ENCODE peak calls at places on chromosome 16, in four cellular contexts. S is Caco-2, U is fibroblast of the aortic adventitia, Q is AG04449. O is an unnamed sample.

GRCh38 chr16:53781023-53781605 is 77.2 kb downstream of the FTO start:
- DNase-seq in S (no peak), Q (no peak), U (peak), O (peak)

GRCh38 chr16:10126686-10127085 is 55.5 kb downstream of the GRIN2A start:
- DNase-seq in Q (no peak), U (peak), S (no peak), O (peak)

GRCh38 chr16:61780161-61780560 is 256.1 kb downstream of the CDH8 start:
- DNase-seq in Q (no peak), U (no peak), S (no peak), O (no peak)

GRCh38 chr16:68069511-68070248 is 15.5 kb upstream of the NFATC3 start:
- DNase-seq in Q (no peak), U (no peak), S (no peak), O (no peak)

GRCh38 chr16:79605999-79606398 is 5.5 kb upstream of the MAF start:
- DNase-seq in U (no peak), Q (no peak), S (no peak), O (no peak)

GRCh38 chr16:7714775-7715174 is 382.1 kb downstream of the RBFOX1 start:
- DNase-seq in S (no peak), Q (no peak), U (no peak), O (no peak)

GRCh38 chr16:12655530-12655929 is 148.2 kb downstream of the CPPED1 start:
- DNase-seq in U (no peak), S (no peak), Q (no peak), O (no peak)

GRCh38 chr16:30615358-30616076 is 5.3 kb upstream of the ZNF689 start:
- DNase-seq in Q (no peak), U (peak), S (no peak), O (peak)

GRCh38 chr16:69598045-69598444 is 32.3 kb downstream of the NFAT5 start:
- DNase-seq in S (no peak), Q (no peak), U (no peak), O (no peak)

GRCh38 chr16:67339453-67339852 is 12.8 kb downstream of the LRRC36 start:
- DNase-seq in S (no peak), U (peak), Q (no peak), O (no peak)

GRCh38 chr16:19851476-19851875 is 33.2 kb downstream of the GPRC5B start:
- DNase-seq in U (no peak), Q (no peak), S (no peak), O (no peak)

GRCh38 chr16:11258553-11259287 is 2.7 kb upstream of the SOCS1 start:
- DNase-seq in Q (no peak), U (peak), S (no peak), O (no peak)

GRCh38 chr16:3612510-3613466 is 1.4 kb upstream of the SLX4 start:
- DNase-seq in U (no peak), Q (no peak), S (no peak), O (no peak)

GRCh38 chr16:69233124-69233523 is 46.2 kb downstream of the SNTB2 start:
- DNase-seq in S (no peak), Q (no peak), U (no peak), O (no peak)

GRCh38 chr16:81350306-81350615 is 35.5 kb downstream of the GAN start:
- DNase-seq in S (no peak), Q (no peak), U (peak), O (no peak)

GRCh38 chr16:83725313-83725712 is 82.5 kb upstream of the HSBP1 start:
- DNase-seq in U (no peak), Q (no peak), S (no peak), O (no peak)

GRCh38 chr16:70685938-70686375 is at the start of gene MTSS2:
- DNase-seq in Q (no peak), U (peak), S (peak), O (peak)

GRCh38 chr16:46801428-46802049 is 29.4 kb downstream of the C16orf87 start:
- DNase-seq in U (peak), Q (no peak), S (no peak), O (no peak)

GRCh38 chr16:78916928-78917545 is 683.5 kb downstream of the MAF start:
- DNase-seq in U (no peak), S (no peak), Q (no peak), O (no peak)

GRCh38 chr16:53029971-53030370 is 22.7 kb downstream of the CHD9NB start:
- DNase-seq in U (no peak), S (no peak), Q (no peak), O (no peak)

GRCh38 chr16:931651-932500 is 38.9 kb downstream of the LMF1 start:
- DNase-seq in S (no peak), Q (no peak), U (no peak), O (no peak)

GRCh38 chr16:50630394-50631020 is 50.6 kb downstream of the SNX20 start:
- DNase-seq in U (no peak), S (no peak), Q (no peak), O (no peak)

GRCh38 chr16:85838381-85838780 is 38.9 kb downstream of the COX4I1 start:
- DNase-seq in U (no peak), S (no peak), Q (no peak), O (no peak)

GRCh38 chr16:68539704-68540370 is 746 bp downstream of the ZFP90 start:
- DNase-seq in Q (no peak), S (peak), U (peak), O (peak)

GRCh38 chr16:11094838-11095565 is 150.6 kb downstream of the CLEC16A start:
- DNase-seq in S (no peak), U (no peak), Q (no peak), O (no peak)

GRCh38 chr16:79163666-79164377 is 436.7 kb downstream of the MAF start:
- DNase-seq in U (no peak), Q (no peak), S (no peak), O (no peak)

GRCh38 chr16:9843424-9844013 is 338.7 kb downstream of the GRIN2A start:
- DNase-seq in S (no peak), Q (no peak), U (no peak), O (peak)

GRCh38 chr16:88651989-88652762 is 1.3 kb upstream of the CYBA start:
- DNase-seq in Q (no peak), S (no peak), U (no peak), O (no peak)

GRCh38 chr16:2242598-2242997 is 6.4 kb downstream of the DNASE1L2 start:
- DNase-seq in Q (no peak), U (no peak), S (no peak), O (no peak)

GRCh38 chr16:2243781-2244180 is 7.5 kb downstream of the DNASE1L2 start:
- DNase-seq in S (no peak), Q (no peak), U (no peak), O (no peak)

GRCh38 chr16:2243031-2243528 is 6.8 kb downstream of the DNASE1L2 start:
- DNase-seq in S (no peak), Q (no peak), U (no peak), O (no peak)

GRCh38 chr16:2244926-2245795 is 6.2 kb downstream of the ECI1 start:
- DNase-seq in Q (no peak), U (no peak), S (no peak), O (no peak)

DNA sequence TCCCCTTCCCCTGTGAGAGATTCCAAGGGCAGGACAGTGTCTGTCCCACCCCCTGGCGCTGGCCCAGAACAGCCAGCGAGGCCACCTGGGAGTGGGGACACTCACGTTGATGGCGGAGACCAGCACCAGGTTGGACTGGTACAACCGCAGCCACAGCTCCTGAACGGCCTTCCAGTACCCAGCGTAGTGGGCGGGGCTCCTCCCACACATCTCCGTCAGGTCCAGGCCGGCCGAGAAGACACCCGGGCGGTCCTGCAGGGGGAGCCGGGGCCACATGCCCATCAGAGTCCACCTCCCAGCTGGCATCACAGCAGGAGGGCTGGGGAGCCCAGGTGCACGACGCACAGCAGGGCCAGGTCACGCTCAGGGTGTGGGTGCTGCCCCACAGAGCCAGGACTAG is 7.1 kb downstream of the ECI1 start:
- DNase-seq in Q (no peak), S (no peak), U (no peak), O (no peak)
- TF ChIP-seq CTCF in Q (no peak), S (no peak), U (no peak), O (no peak)

DNA sequence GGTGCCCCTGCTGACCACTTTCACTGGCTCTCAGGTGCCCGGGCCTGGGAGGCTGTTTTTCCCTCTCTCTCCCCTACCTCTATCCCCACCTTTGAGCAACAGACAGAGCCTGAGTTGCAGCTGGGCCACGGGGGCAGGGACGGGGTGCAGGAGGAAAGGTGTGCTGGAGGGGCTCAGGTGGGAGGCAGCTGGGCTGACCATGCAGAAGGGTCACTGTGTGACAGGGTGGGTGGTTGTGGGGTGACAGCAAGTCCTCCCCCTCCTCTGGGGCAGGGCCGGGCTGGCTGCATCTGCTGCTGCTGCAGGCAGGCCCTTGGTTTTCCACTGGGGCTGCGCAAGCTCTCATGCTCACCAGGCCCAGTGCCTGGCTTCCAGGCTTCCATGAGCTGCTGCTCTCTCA is 6.6 kb downstream of the ZNF319 start:
- DNase-seq in S (no peak), U (no peak), Q (no peak), O (no peak)
- TF ChIP-seq CTCF in S (no peak), U (no peak), Q (no peak), O (no peak)

GRCh38 chr16:49000594-49000993 is 281.0 kb downstream of the CBLN1 start:
- DNase-seq in S (no peak), Q (no peak), U (no peak), O (no peak)
- TF ChIP-seq CTCF in S (peak), Q (no peak), U (peak), O (peak)

GRCh38 chr16:75310541-75310940 is 59.1 kb upstream of the BCAR1 start:
- DNase-seq in U (no peak), S (no peak), Q (no peak), O (no peak)

GRCh38 chr16:75308011-75308410 is 56.6 kb upstream of the BCAR1 start:
- DNase-seq in S (no peak), Q (no peak), U (no peak), O (no peak)

GRCh38 chr16:75309899-75310430 is 58.5 kb upstream of the BCAR1 start:
- DNase-seq in Q (no peak), S (peak), U (no peak), O (no peak)

GRCh38 chr16:75307506-75307905 is 56.1 kb upstream of the BCAR1 start:
- DNase-seq in U (no peak), S (no peak), Q (no peak), O (no peak)

DNA sequence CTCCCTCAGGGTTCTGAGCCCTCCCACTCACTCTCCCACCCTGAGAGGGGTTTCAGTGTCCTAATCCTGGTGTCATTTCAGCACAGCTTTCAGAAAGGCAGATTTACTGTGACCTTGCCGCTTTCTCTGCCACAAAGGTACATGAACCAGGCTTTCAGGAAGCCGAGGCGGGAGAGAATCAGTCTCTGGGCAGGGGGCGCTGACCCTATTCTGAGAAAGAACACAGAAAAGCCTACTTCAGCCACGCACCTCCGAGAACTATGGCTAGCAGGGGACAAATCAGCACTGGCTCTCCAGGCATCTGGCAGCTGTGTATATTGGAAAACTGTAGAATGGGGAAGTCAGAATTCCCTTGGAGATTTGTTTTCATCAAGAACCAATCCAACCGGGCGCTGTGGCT is 57.7 kb upstream of the BCAR1 start:
- DNase-seq in U (no peak), Q (no peak), S (no peak), O (no peak)
- TF ChIP-seq CTCF in U (no peak), Q (no peak), S (no peak), O (no peak)

GRCh38 chr16:23742761-23743160 is 12.1 kb upstream of the CHP2 start:
- DNase-seq in U (no peak), Q (no peak), S (no peak), O (no peak)
- TF ChIP-seq CTCF in U (no peak), Q (no peak), S (no peak), O (no peak)

GRCh38 chr16:77406680-77407079 is 28.2 kb downstream of the ADAMTS18 start:
- DNase-seq in Q (no peak), U (no peak), S (no peak), O (no peak)
- TF ChIP-seq CTCF in Q (peak), U (no peak), S (peak), O (no peak)

O was measured in Calu3.